ENCODE peak calls at places on chromosomes 11 and 22, in ten cellular contexts. One of them, this sample, is unnamed.

GRCh38 chr11:88631497-88631896 is 294.0 kb upstream of the CTSC start:
- DNase-seq in WTC11: no peak
- DNase-seq in NCI-H460: no peak
- DNase-seq in stimulated activated effector memory CD8-positive, alpha-beta T cell treated with anti-CD3 and anti-CD28 coated beads, Interleukin-12 subunit alpha, Interleukin-12 subunit beta, amount 100 ng/mL, for 72 hours: no peak
- DNase-seq in stimulated activated CD8-positive, alpha-beta memory T cell treated with anti-CD3 and anti-CD28 coated beads, Interleukin-7, amount 100 ng/mL, for 48 hours: no peak
- DNase-seq in NCI-H1930: no peak
- DNase-seq in dorsolateral prefrontal cortex: no peak
- DNase-seq in epithelial cell of esophagus: peak
- DNase-seq in MV-4-11: no peak
- DNase-seq in Caki2: no peak
- DNase-seq in this sample: no peak

GRCh38 chr11:32231909-32232493 is 141.1 kb downstream of the RCN1 start:
- DNase-seq in WTC11: peak
- DNase-seq in NCI-H460: peak
- DNase-seq in stimulated activated effector memory CD8-positive, alpha-beta T cell treated with anti-CD3 and anti-CD28 coated beads, Interleukin-12 subunit alpha, Interleukin-12 subunit beta, amount 100 ng/mL, for 72 hours: no peak
- DNase-seq in stimulated activated CD8-positive, alpha-beta memory T cell treated with anti-CD3 and anti-CD28 coated beads, Interleukin-7, amount 100 ng/mL, for 48 hours: no peak
- DNase-seq in NCI-H1930: peak
- DNase-seq in dorsolateral prefrontal cortex: no peak
- DNase-seq in epithelial cell of esophagus: peak
- DNase-seq in MV-4-11: peak
- DNase-seq in Caki2: peak
- DNase-seq in this sample: peak

GRCh38 chr11:86218125-86219081 is 26.1 kb upstream of the EED start:
- DNase-seq in WTC11: peak
- DNase-seq in NCI-H460: peak
- DNase-seq in stimulated activated effector memory CD8-positive, alpha-beta T cell treated with anti-CD3 and anti-CD28 coated beads, Interleukin-12 subunit alpha, Interleukin-12 subunit beta, amount 100 ng/mL, for 72 hours: peak
- DNase-seq in stimulated activated CD8-positive, alpha-beta memory T cell treated with anti-CD3 and anti-CD28 coated beads, Interleukin-7, amount 100 ng/mL, for 48 hours: peak
- DNase-seq in NCI-H1930: peak
- DNase-seq in dorsolateral prefrontal cortex: peak
- DNase-seq in epithelial cell of esophagus: peak
- DNase-seq in MV-4-11: peak
- DNase-seq in Caki2: peak
- DNase-seq in this sample: peak

GRCh38 chr11:16111690-16112089 is 244.7 kb downstream of the SOX6 start:
- DNase-seq in WTC11: no peak
- DNase-seq in NCI-H460: no peak
- DNase-seq in stimulated activated effector memory CD8-positive, alpha-beta T cell treated with anti-CD3 and anti-CD28 coated beads, Interleukin-12 subunit alpha, Interleukin-12 subunit beta, amount 100 ng/mL, for 72 hours: no peak
- DNase-seq in stimulated activated CD8-positive, alpha-beta memory T cell treated with anti-CD3 and anti-CD28 coated beads, Interleukin-7, amount 100 ng/mL, for 48 hours: no peak
- DNase-seq in NCI-H1930: no peak
- DNase-seq in dorsolateral prefrontal cortex: no peak
- DNase-seq in epithelial cell of esophagus: no peak
- DNase-seq in MV-4-11: no peak
- DNase-seq in Caki2: no peak
- DNase-seq in this sample: peak

GRCh38 chr11:118618115-118618990 is 10.9 kb downstream of the PHLDB1 start:
- DNase-seq in WTC11: no peak
- DNase-seq in NCI-H460: no peak
- DNase-seq in stimulated activated effector memory CD8-positive, alpha-beta T cell treated with anti-CD3 and anti-CD28 coated beads, Interleukin-12 subunit alpha, Interleukin-12 subunit beta, amount 100 ng/mL, for 72 hours: no peak
- DNase-seq in stimulated activated CD8-positive, alpha-beta memory T cell treated with anti-CD3 and anti-CD28 coated beads, Interleukin-7, amount 100 ng/mL, for 48 hours: no peak
- DNase-seq in NCI-H1930: no peak
- DNase-seq in dorsolateral prefrontal cortex: peak
- DNase-seq in epithelial cell of esophagus: peak
- DNase-seq in MV-4-11: no peak
- DNase-seq in Caki2: no peak
- DNase-seq in this sample: peak

GRCh38 chr11:106077609-106078517 is at the start of gene AASDHPPT:
- DNase-seq in WTC11: no peak
- DNase-seq in NCI-H460: no peak
- DNase-seq in stimulated activated effector memory CD8-positive, alpha-beta T cell treated with anti-CD3 and anti-CD28 coated beads, Interleukin-12 subunit alpha, Interleukin-12 subunit beta, amount 100 ng/mL, for 72 hours: no peak
- DNase-seq in stimulated activated CD8-positive, alpha-beta memory T cell treated with anti-CD3 and anti-CD28 coated beads, Interleukin-7, amount 100 ng/mL, for 48 hours: no peak
- DNase-seq in NCI-H1930: peak
- DNase-seq in dorsolateral prefrontal cortex: no peak
- DNase-seq in epithelial cell of esophagus: peak
- DNase-seq in MV-4-11: peak
- DNase-seq in Caki2: peak
- DNase-seq in this sample: peak

GRCh38 chr22:26259510-26259909 is 90.2 kb downstream of the SEZ6L start:
- DNase-seq in WTC11: peak
- DNase-seq in NCI-H460: peak
- DNase-seq in stimulated activated effector memory CD8-positive, alpha-beta T cell treated with anti-CD3 and anti-CD28 coated beads, Interleukin-12 subunit alpha, Interleukin-12 subunit beta, amount 100 ng/mL, for 72 hours: no peak
- DNase-seq in stimulated activated CD8-positive, alpha-beta memory T cell treated with anti-CD3 and anti-CD28 coated beads, Interleukin-7, amount 100 ng/mL, for 48 hours: no peak
- DNase-seq in NCI-H1930: no peak
- DNase-seq in dorsolateral prefrontal cortex: no peak
- DNase-seq in epithelial cell of esophagus: peak
- DNase-seq in MV-4-11: peak
- DNase-seq in Caki2: peak
- DNase-seq in this sample: peak

GRCh38 chr11:83185767-83186166 is 7.7 kb upstream of the ANKRD42 start:
- DNase-seq in WTC11: no peak
- DNase-seq in NCI-H460: no peak
- DNase-seq in stimulated activated effector memory CD8-positive, alpha-beta T cell treated with anti-CD3 and anti-CD28 coated beads, Interleukin-12 subunit alpha, Interleukin-12 subunit beta, amount 100 ng/mL, for 72 hours: no peak
- DNase-seq in stimulated activated CD8-positive, alpha-beta memory T cell treated with anti-CD3 and anti-CD28 coated beads, Interleukin-7, amount 100 ng/mL, for 48 hours: no peak
- DNase-seq in NCI-H1930: no peak
- DNase-seq in dorsolateral prefrontal cortex: no peak
- DNase-seq in epithelial cell of esophagus: no peak
- DNase-seq in MV-4-11: no peak
- DNase-seq in Caki2: no peak
- DNase-seq in this sample: no peak

GRCh38 chr11:109963101-109963500 is 130.1 kb upstream of the ZC3H12C start:
- DNase-seq in WTC11: no peak
- DNase-seq in NCI-H460: no peak
- DNase-seq in stimulated activated effector memory CD8-positive, alpha-beta T cell treated with anti-CD3 and anti-CD28 coated beads, Interleukin-12 subunit alpha, Interleukin-12 subunit beta, amount 100 ng/mL, for 72 hours: no peak
- DNase-seq in stimulated activated CD8-positive, alpha-beta memory T cell treated with anti-CD3 and anti-CD28 coated beads, Interleukin-7, amount 100 ng/mL, for 48 hours: no peak
- DNase-seq in NCI-H1930: no peak
- DNase-seq in dorsolateral prefrontal cortex: no peak
- DNase-seq in epithelial cell of esophagus: no peak
- DNase-seq in MV-4-11: no peak
- DNase-seq in Caki2: no peak
- DNase-seq in this sample: no peak

GRCh38 chr22:45852826-45853225 is 124.1 kb downstream of the WNT7B start:
- DNase-seq in WTC11: no peak
- DNase-seq in NCI-H460: no peak
- DNase-seq in stimulated activated effector memory CD8-positive, alpha-beta T cell treated with anti-CD3 and anti-CD28 coated beads, Interleukin-12 subunit alpha, Interleukin-12 subunit beta, amount 100 ng/mL, for 72 hours: no peak
- DNase-seq in stimulated activated CD8-positive, alpha-beta memory T cell treated with anti-CD3 and anti-CD28 coated beads, Interleukin-7, amount 100 ng/mL, for 48 hours: no peak
- DNase-seq in NCI-H1930: no peak
- DNase-seq in dorsolateral prefrontal cortex: no peak
- DNase-seq in epithelial cell of esophagus: no peak
- DNase-seq in MV-4-11: no peak
- DNase-seq in Caki2: no peak
- DNase-seq in this sample: no peak

GRCh38 chr11:3232956-3233355 is 739 bp upstream of the MRGPRE start:
- DNase-seq in WTC11: no peak
- DNase-seq in NCI-H460: no peak
- DNase-seq in stimulated activated effector memory CD8-positive, alpha-beta T cell treated with anti-CD3 and anti-CD28 coated beads, Interleukin-12 subunit alpha, Interleukin-12 subunit beta, amount 100 ng/mL, for 72 hours: peak
- DNase-seq in stimulated activated CD8-positive, alpha-beta memory T cell treated with anti-CD3 and anti-CD28 coated beads, Interleukin-7, amount 100 ng/mL, for 48 hours: no peak
- DNase-seq in NCI-H1930: no peak
- DNase-seq in dorsolateral prefrontal cortex: no peak
- DNase-seq in epithelial cell of esophagus: no peak
- DNase-seq in MV-4-11: no peak
- DNase-seq in Caki2: no peak
- DNase-seq in this sample: no peak

GRCh38 chr11:9029477-9029876 is 25.7 kb upstream of the NRIP3 start:
- DNase-seq in WTC11: no peak
- DNase-seq in NCI-H460: no peak
- DNase-seq in stimulated activated effector memory CD8-positive, alpha-beta T cell treated with anti-CD3 and anti-CD28 coated beads, Interleukin-12 subunit alpha, Interleukin-12 subunit beta, amount 100 ng/mL, for 72 hours: no peak
- DNase-seq in stimulated activated CD8-positive, alpha-beta memory T cell treated with anti-CD3 and anti-CD28 coated beads, Interleukin-7, amount 100 ng/mL, for 48 hours: no peak
- DNase-seq in NCI-H1930: no peak
- DNase-seq in dorsolateral prefrontal cortex: no peak
- DNase-seq in epithelial cell of esophagus: no peak
- DNase-seq in MV-4-11: no peak
- DNase-seq in Caki2: no peak
- DNase-seq in this sample: peak

GRCh38 chr22:19703869-19704268 is 10.4 kb upstream of the SEPTIN5 start:
- DNase-seq in WTC11: peak
- DNase-seq in NCI-H460: no peak
- DNase-seq in stimulated activated effector memory CD8-positive, alpha-beta T cell treated with anti-CD3 and anti-CD28 coated beads, Interleukin-12 subunit alpha, Interleukin-12 subunit beta, amount 100 ng/mL, for 72 hours: no peak
- DNase-seq in stimulated activated CD8-positive, alpha-beta memory T cell treated with anti-CD3 and anti-CD28 coated beads, Interleukin-7, amount 100 ng/mL, for 48 hours: no peak
- DNase-seq in NCI-H1930: no peak
- DNase-seq in dorsolateral prefrontal cortex: no peak
- DNase-seq in epithelial cell of esophagus: no peak
- DNase-seq in MV-4-11: no peak
- DNase-seq in Caki2: no peak
- DNase-seq in this sample: no peak

GRCh38 chr22:36442506-36443197 is 38.8 kb downstream of the TXN2 start:
- DNase-seq in WTC11: no peak
- DNase-seq in NCI-H460: no peak
- DNase-seq in stimulated activated effector memory CD8-positive, alpha-beta T cell treated with anti-CD3 and anti-CD28 coated beads, Interleukin-12 subunit alpha, Interleukin-12 subunit beta, amount 100 ng/mL, for 72 hours: no peak
- DNase-seq in stimulated activated CD8-positive, alpha-beta memory T cell treated with anti-CD3 and anti-CD28 coated beads, Interleukin-7, amount 100 ng/mL, for 48 hours: no peak
- DNase-seq in NCI-H1930: no peak
- DNase-seq in dorsolateral prefrontal cortex: no peak
- DNase-seq in epithelial cell of esophagus: no peak
- DNase-seq in MV-4-11: no peak
- DNase-seq in Caki2: no peak
- DNase-seq in this sample: peak

GRCh38 chr11:78188809-78189724 is at the start of gene USP35:
- DNase-seq in WTC11: no peak
- DNase-seq in NCI-H460: no peak
- DNase-seq in stimulated activated effector memory CD8-positive, alpha-beta T cell treated with anti-CD3 and anti-CD28 coated beads, Interleukin-12 subunit alpha, Interleukin-12 subunit beta, amount 100 ng/mL, for 72 hours: no peak
- DNase-seq in stimulated activated CD8-positive, alpha-beta memory T cell treated with anti-CD3 and anti-CD28 coated beads, Interleukin-7, amount 100 ng/mL, for 48 hours: no peak
- DNase-seq in NCI-H1930: no peak
- DNase-seq in dorsolateral prefrontal cortex: no peak
- DNase-seq in epithelial cell of esophagus: no peak
- DNase-seq in MV-4-11: no peak
- DNase-seq in Caki2: no peak
- DNase-seq in this sample: no peak

GRCh38 chr11:16191212-16191851 is 165.0 kb downstream of the SOX6 start:
- DNase-seq in WTC11: no peak
- DNase-seq in NCI-H460: no peak
- DNase-seq in stimulated activated effector memory CD8-positive, alpha-beta T cell treated with anti-CD3 and anti-CD28 coated beads, Interleukin-12 subunit alpha, Interleukin-12 subunit beta, amount 100 ng/mL, for 72 hours: no peak
- DNase-seq in stimulated activated CD8-positive, alpha-beta memory T cell treated with anti-CD3 and anti-CD28 coated beads, Interleukin-7, amount 100 ng/mL, for 48 hours: no peak
- DNase-seq in NCI-H1930: no peak
- DNase-seq in dorsolateral prefrontal cortex: no peak
- DNase-seq in epithelial cell of esophagus: peak
- DNase-seq in MV-4-11: peak
- DNase-seq in Caki2: peak
- DNase-seq in this sample: no peak

This sample was measured in islet precursor cell.